ENCODE peak calls at places on chromosome 13, in five cellular contexts. One of them, this sample, is unnamed.

GRCh38 chr13:85828094-85828684 is 29.0 kb upstream of the SLITRK6 start:
- DNase-seq in T-helper 17 cell: no peak
- DNase-seq in SK-MEL-5: peak
- DNase-seq in LHCN-M2: peak
- DNase-seq in anterior cingulate cortex: no peak
- DNase-seq in this sample: peak

GRCh38 chr13:94267581-94267980 is 211.9 kb downstream of the DCT start:
- DNase-seq in T-helper 17 cell: no peak
- DNase-seq in SK-MEL-5: no peak
- DNase-seq in LHCN-M2: peak
- DNase-seq in anterior cingulate cortex: no peak
- DNase-seq in this sample: no peak

GRCh38 chr13:25689539-25689938 is 317.8 kb downstream of the ATP8A2 start:
- DNase-seq in T-helper 17 cell: no peak
- DNase-seq in SK-MEL-5: no peak
- DNase-seq in LHCN-M2: no peak
- DNase-seq in anterior cingulate cortex: no peak
- DNase-seq in this sample: no peak

GRCh38 chr13:30870916-30871712 is 35.0 kb upstream of the MEDAG start:
- DNase-seq in T-helper 17 cell: no peak
- DNase-seq in SK-MEL-5: no peak
- DNase-seq in LHCN-M2: no peak
- DNase-seq in anterior cingulate cortex: no peak
- DNase-seq in this sample: no peak

GRCh38 chr13:106566682-106567420 is 1.1 kb downstream of the ARGLU1 start:
- DNase-seq in T-helper 17 cell: no peak
- DNase-seq in SK-MEL-5: peak
- DNase-seq in LHCN-M2: peak
- DNase-seq in anterior cingulate cortex: peak
- DNase-seq in this sample: peak

GRCh38 chr13:67630640-67631039 is 400.5 kb upstream of the PCDH9 start:
- DNase-seq in T-helper 17 cell: no peak
- DNase-seq in SK-MEL-5: no peak
- DNase-seq in LHCN-M2: no peak
- DNase-seq in anterior cingulate cortex: no peak
- DNase-seq in this sample: no peak

GRCh38 chr13:84118845-84119409 is 236.7 kb upstream of the SLITRK1 start:
- DNase-seq in T-helper 17 cell: no peak
- DNase-seq in SK-MEL-5: no peak
- DNase-seq in LHCN-M2: no peak
- DNase-seq in anterior cingulate cortex: no peak
- DNase-seq in this sample: no peak

GRCh38 chr13:30019648-30020626 is 169.5 kb upstream of the UBL3 start:
- DNase-seq in T-helper 17 cell: no peak
- DNase-seq in SK-MEL-5: no peak
- DNase-seq in LHCN-M2: no peak
- DNase-seq in anterior cingulate cortex: no peak
- DNase-seq in this sample: no peak

GRCh38 chr13:43446126-43446525 is 340.6 kb downstream of the ENOX1 start:
- DNase-seq in T-helper 17 cell: no peak
- DNase-seq in SK-MEL-5: no peak
- DNase-seq in LHCN-M2: no peak
- DNase-seq in anterior cingulate cortex: no peak
- DNase-seq in this sample: no peak

GRCh38 chr13:93388701-93389100 is 162.1 kb downstream of the GPC6 start:
- DNase-seq in T-helper 17 cell: no peak
- DNase-seq in SK-MEL-5: no peak
- DNase-seq in LHCN-M2: peak
- DNase-seq in anterior cingulate cortex: no peak
- DNase-seq in this sample: no peak

GRCh38 chr13:66222926-66223325 is 1007.2 kb downstream of the PCDH9 start:
- DNase-seq in T-helper 17 cell: no peak
- DNase-seq in SK-MEL-5: no peak
- DNase-seq in LHCN-M2: no peak
- DNase-seq in anterior cingulate cortex: no peak
- DNase-seq in this sample: no peak

GRCh38 chr13:53010374-53011105 is 18.1 kb upstream of the OLFM4 start:
- DNase-seq in T-helper 17 cell: no peak
- DNase-seq in SK-MEL-5: no peak
- DNase-seq in LHCN-M2: no peak
- DNase-seq in anterior cingulate cortex: no peak
- DNase-seq in this sample: no peak

GRCh38 chr13:25981060-25981459 is 70.8 kb downstream of the SHISA2 start:
- DNase-seq in T-helper 17 cell: no peak
- DNase-seq in SK-MEL-5: peak
- DNase-seq in LHCN-M2: no peak
- DNase-seq in anterior cingulate cortex: no peak
- DNase-seq in this sample: no peak

GRCh38 chr13:75365724-75366173 is 116.2 kb downstream of the TBC1D4 start:
- DNase-seq in T-helper 17 cell: no peak
- DNase-seq in SK-MEL-5: no peak
- DNase-seq in LHCN-M2: peak
- DNase-seq in anterior cingulate cortex: no peak
- DNase-seq in this sample: no peak

GRCh38 chr13:73556902-73557301 is 498.1 kb downstream of the KLF5 start:
- DNase-seq in T-helper 17 cell: no peak
- DNase-seq in SK-MEL-5: peak
- DNase-seq in LHCN-M2: peak
- DNase-seq in anterior cingulate cortex: no peak
- DNase-seq in this sample: no peak

GRCh38 chr13:61413572-61413971 is 2.1 kb downstream of the PCDH20 start:
- DNase-seq in T-helper 17 cell: no peak
- DNase-seq in SK-MEL-5: no peak
- DNase-seq in LHCN-M2: no peak
- DNase-seq in anterior cingulate cortex: no peak
- DNase-seq in this sample: peak

GRCh38 chr13:31797154-31797775 is 57.9 kb downstream of the RXFP2 start:
- DNase-seq in T-helper 17 cell: no peak
- DNase-seq in SK-MEL-5: peak
- DNase-seq in LHCN-M2: peak
- DNase-seq in anterior cingulate cortex: no peak
- DNase-seq in this sample: peak

GRCh38 chr13:110359840-110360301 is 52.8 kb downstream of the COL4A2 start:
- DNase-seq in T-helper 17 cell: no peak
- DNase-seq in SK-MEL-5: no peak
- DNase-seq in LHCN-M2: no peak
- DNase-seq in anterior cingulate cortex: no peak
- DNase-seq in this sample: peak

GRCh38 chr13:24511019-24511823 is 1.4 kb downstream of the PARP4 start:
- DNase-seq in T-helper 17 cell: no peak
- DNase-seq in SK-MEL-5: peak
- DNase-seq in LHCN-M2: peak
- DNase-seq in anterior cingulate cortex: no peak
- DNase-seq in this sample: peak

GRCh38 chr13:97257800-97258799 is 36.0 kb downstream of the MBNL2 start:
- DNase-seq in T-helper 17 cell: peak
- DNase-seq in SK-MEL-5: peak
- DNase-seq in LHCN-M2: peak
- DNase-seq in anterior cingulate cortex: no peak
- DNase-seq in this sample: peak

GRCh38 chr13:92808007-92808406 is 418.6 kb upstream of the GPC6 start:
- DNase-seq in T-helper 17 cell: no peak
- DNase-seq in SK-MEL-5: no peak
- DNase-seq in LHCN-M2: no peak
- DNase-seq in anterior cingulate cortex: no peak
- DNase-seq in this sample: no peak

GRCh38 chr13:98775844-98776598 is 23.5 kb upstream of the SLC15A1 start:
- DNase-seq in T-helper 17 cell: no peak
- DNase-seq in SK-MEL-5: no peak
- DNase-seq in LHCN-M2: peak
- DNase-seq in anterior cingulate cortex: no peak
- DNase-seq in this sample: no peak

GRCh38 chr13:114282143-114282685 is 813 bp downstream of the UPF3A start:
- DNase-seq in T-helper 17 cell: peak
- DNase-seq in SK-MEL-5: peak
- DNase-seq in LHCN-M2: no peak
- DNase-seq in anterior cingulate cortex: no peak
- DNase-seq in this sample: peak

GRCh38 chr13:42215578-42216421 is 56.2 kb upstream of the AKAP11 start:
- DNase-seq in T-helper 17 cell: no peak
- DNase-seq in SK-MEL-5: peak
- DNase-seq in LHCN-M2: peak
- DNase-seq in anterior cingulate cortex: no peak
- DNase-seq in this sample: peak

GRCh38 chr13:66405908-66406802 is 824.0 kb downstream of the PCDH9 start:
- DNase-seq in T-helper 17 cell: no peak
- DNase-seq in SK-MEL-5: no peak
- DNase-seq in LHCN-M2: peak
- DNase-seq in anterior cingulate cortex: no peak
- DNase-seq in this sample: peak

GRCh38 chr13:89554801-89555200 is 1792.7 kb upstream of the MIR17HG start:
- DNase-seq in T-helper 17 cell: no peak
- DNase-seq in SK-MEL-5: no peak
- DNase-seq in LHCN-M2: no peak
- DNase-seq in anterior cingulate cortex: no peak
- DNase-seq in this sample: no peak

GRCh38 chr13:28219408-28220099 is 81.2 kb downstream of the PAN3 start:
- DNase-seq in T-helper 17 cell: no peak
- DNase-seq in SK-MEL-5: no peak
- DNase-seq in LHCN-M2: no peak
- DNase-seq in anterior cingulate cortex: no peak
- DNase-seq in this sample: no peak

GRCh38 chr13:113547248-113547971 is 37.1 kb upstream of the TFDP1 start:
- DNase-seq in T-helper 17 cell: no peak
- DNase-seq in SK-MEL-5: no peak
- DNase-seq in LHCN-M2: no peak
- DNase-seq in anterior cingulate cortex: no peak
- DNase-seq in this sample: no peak

GRCh38 chr13:82758056-82758455 is 1124.2 kb downstream of the SLITRK1 start:
- DNase-seq in T-helper 17 cell: no peak
- DNase-seq in SK-MEL-5: peak
- DNase-seq in LHCN-M2: peak
- DNase-seq in anterior cingulate cortex: no peak
- DNase-seq in this sample: peak

GRCh38 chr13:107095876-107096275 is 527.9 kb upstream of the ARGLU1 start:
- DNase-seq in T-helper 17 cell: no peak
- DNase-seq in SK-MEL-5: no peak
- DNase-seq in LHCN-M2: no peak
- DNase-seq in anterior cingulate cortex: no peak
- DNase-seq in this sample: no peak

GRCh38 chr13:112643759-112644459 is 45.9 kb upstream of the ATP11A start:
- DNase-seq in T-helper 17 cell: no peak
- DNase-seq in SK-MEL-5: no peak
- DNase-seq in LHCN-M2: no peak
- DNase-seq in anterior cingulate cortex: no peak
- DNase-seq in this sample: no peak

GRCh38 chr13:83929147-83929546 is 46.9 kb upstream of the SLITRK1 start:
- DNase-seq in T-helper 17 cell: no peak
- DNase-seq in SK-MEL-5: no peak
- DNase-seq in LHCN-M2: no peak
- DNase-seq in anterior cingulate cortex: no peak
- DNase-seq in this sample: no peak

GRCh38 chr13:25948910-25949309 is 102.9 kb downstream of the SHISA2 start:
- DNase-seq in T-helper 17 cell: no peak
- DNase-seq in SK-MEL-5: no peak
- DNase-seq in LHCN-M2: no peak
- DNase-seq in anterior cingulate cortex: no peak
- DNase-seq in this sample: peak

GRCh38 chr13:114115191-114115671 is 17.2 kb downstream of the RASA3 start:
- DNase-seq in T-helper 17 cell: no peak
- DNase-seq in SK-MEL-5: no peak
- DNase-seq in LHCN-M2: peak
- DNase-seq in anterior cingulate cortex: no peak
- DNase-seq in this sample: peak

This sample was measured in left kidney.